ENCODE peak calls at places on chromosome 10, in eight cellular contexts. V is GM04503, T is brain microvascular endothelial cell, J is T-helper 9 cell, A is KG1, P is mucosa of descending colon, R is globus pallidus, N is AG08395. X is an unnamed sample.

GRCh38 chr10:3094565-3095168 is 27.3 kb downstream of the PFKP start:
- DNase-seq in V (no peak), T (no peak), J (no peak), A (no peak), P (no peak), R (no peak), N (no peak), X (no peak)

GRCh38 chr10:110535958-110536891 is 31.3 kb upstream of the SMC3 start:
- DNase-seq in V (no peak), T (peak; percentile 73), J (peak; percentile 15), A (peak; percentile 30), P (no peak), R (no peak), N (peak; percentile 55), X (no peak)

GRCh38 chr10:33066558-33067236 is 108.7 kb upstream of the ITGB1 start:
- DNase-seq in V (peak; percentile 80), T (peak; percentile 51), J (no peak), A (no peak), P (no peak), R (no peak), N (peak; percentile 71), X (no peak)

GRCh38 chr10:62456611-62457101 is 82.5 kb downstream of the ZNF365 start:
- DNase-seq in V (peak; percentile 38), T (no peak), J (no peak), A (no peak), P (no peak), R (no peak), N (peak; percentile 41), X (no peak)

GRCh38 chr10:85061401-85061800 is 733.0 kb downstream of the CCSER2 start:
- DNase-seq in V (no peak), T (no peak), J (no peak), A (no peak), P (no peak), R (no peak), N (no peak), X (no peak)

GRCh38 chr10:6621536-6621935 is 41.5 kb upstream of the PRKCQ start:
- DNase-seq in V (no peak), T (peak; percentile 22), J (no peak), A (no peak), P (no peak), R (no peak), N (peak; percentile 14), X (no peak)

GRCh38 chr10:114825513-114826253 is 4.1 kb downstream of the FHIP2A start:
- DNase-seq in V (peak; percentile 89), T (peak; percentile 95), J (no peak), A (no peak), P (no peak), R (no peak), N (peak; percentile 56), X (no peak)

GRCh38 chr10:132319853-132320669 is 11.9 kb upstream of the LRRC27 start:
- DNase-seq in V (peak; percentile 81), T (peak; percentile 87), J (no peak), A (no peak), P (no peak), R (no peak), N (peak; percentile 93), X (no peak)

GRCh38 chr10:98340261-98340675 is 72.3 kb upstream of the LOXL4 start:
- DNase-seq in V (no peak), T (no peak), J (no peak), A (no peak), P (no peak), R (no peak), N (no peak), X (peak; percentile 16)

GRCh38 chr10:120431356-120431755 is 25.7 kb upstream of the PLPP4 start:
- DNase-seq in V (no peak), T (no peak), J (no peak), A (no peak), P (no peak), R (no peak), N (no peak), X (no peak)

GRCh38 chr10:113069595-113069994 is 119.5 kb downstream of the TCF7L2 start:
- DNase-seq in V (no peak), T (peak; percentile 85), J (no peak), A (no peak), P (no peak), R (no peak), N (no peak), X (no peak)

GRCh38 chr10:126955934-126956711 is 50.9 kb downstream of the DOCK1 start:
- DNase-seq in V (no peak), T (no peak), J (no peak), A (no peak), P (no peak), R (peak; percentile 84), N (no peak), X (no peak)

X was measured in NCI-H1092 treated with DMSO at 0.1 percent for 48 hours.